ENCODE peak calls at places on chromosomes 16 and 17, in seven cellular contexts. One of them, this sample, is unnamed.

GRCh38 chr16:69935278-69935711 is 15.8 kb upstream of the CLEC18A start:
- DNase-seq in DMS53: no peak
- DNase-seq in amniotic stem cell: no peak
- DNase-seq in midbrain: no peak
- DNase-seq in foreskin fibroblast: no peak
- DNase-seq in fibroblast of the conjunctiva: no peak
- DNase-seq in stimulated activated CD8-positive, alpha-beta memory T cell treated with anti-CD3 and anti-CD28 coated beads, Interleukin-7, amount 100 ng/mL, for 48 hours: no peak
- DNase-seq in this sample: no peak

GRCh38 chr16:30054959-30055553 is 10.5 kb upstream of the ALDOA start:
- DNase-seq in DMS53: peak; percentile 49
- DNase-seq in amniotic stem cell: no peak
- DNase-seq in midbrain: no peak
- DNase-seq in foreskin fibroblast: peak; percentile 56
- DNase-seq in fibroblast of the conjunctiva: no peak
- DNase-seq in stimulated activated CD8-positive, alpha-beta memory T cell treated with anti-CD3 and anti-CD28 coated beads, Interleukin-7, amount 100 ng/mL, for 48 hours: no peak
- DNase-seq in this sample: no peak

GRCh38 chr16:71885261-71885650 is 1.3 kb upstream of the ZNF821 start:
- DNase-seq in DMS53: peak; percentile 3
- DNase-seq in amniotic stem cell: no peak
- DNase-seq in midbrain: no peak
- DNase-seq in foreskin fibroblast: peak; percentile 27
- DNase-seq in fibroblast of the conjunctiva: no peak
- DNase-seq in stimulated activated CD8-positive, alpha-beta memory T cell treated with anti-CD3 and anti-CD28 coated beads, Interleukin-7, amount 100 ng/mL, for 48 hours: no peak
- DNase-seq in this sample: no peak

GRCh38 chr16:15484662-15485061 is 50.3 kb downstream of the BMERB1 start:
- DNase-seq in DMS53: no peak
- DNase-seq in amniotic stem cell: no peak
- DNase-seq in midbrain: no peak
- DNase-seq in foreskin fibroblast: peak; percentile 88
- DNase-seq in fibroblast of the conjunctiva: no peak
- DNase-seq in stimulated activated CD8-positive, alpha-beta memory T cell treated with anti-CD3 and anti-CD28 coated beads, Interleukin-7, amount 100 ng/mL, for 48 hours: no peak
- DNase-seq in this sample: no peak

GRCh38 chr17:5584971-5585794 is 874 bp upstream of the NLRP1 start:
- DNase-seq in DMS53: no peak
- DNase-seq in amniotic stem cell: peak; percentile 75
- DNase-seq in midbrain: no peak
- DNase-seq in foreskin fibroblast: peak; percentile 91
- DNase-seq in fibroblast of the conjunctiva: no peak
- DNase-seq in stimulated activated CD8-positive, alpha-beta memory T cell treated with anti-CD3 and anti-CD28 coated beads, Interleukin-7, amount 100 ng/mL, for 48 hours: no peak
- DNase-seq in this sample: peak; percentile 39

GRCh38 chr17:61409301-61410099 is 9.9 kb downstream of the TBX2 start:
- DNase-seq in DMS53: peak; percentile 83
- DNase-seq in amniotic stem cell: no peak
- DNase-seq in midbrain: peak; percentile 40
- DNase-seq in foreskin fibroblast: peak; percentile 91
- DNase-seq in fibroblast of the conjunctiva: peak; percentile 40
- DNase-seq in stimulated activated CD8-positive, alpha-beta memory T cell treated with anti-CD3 and anti-CD28 coated beads, Interleukin-7, amount 100 ng/mL, for 48 hours: no peak
- DNase-seq in this sample: peak; percentile 53

GRCh38 chr17:82230627-82231311 is 1.9 kb downstream of the SLC16A3 start:
- DNase-seq in DMS53: peak; percentile 87
- DNase-seq in amniotic stem cell: peak; percentile 46
- DNase-seq in midbrain: peak; percentile 50
- DNase-seq in foreskin fibroblast: peak; percentile 97
- DNase-seq in fibroblast of the conjunctiva: peak; percentile 76
- DNase-seq in stimulated activated CD8-positive, alpha-beta memory T cell treated with anti-CD3 and anti-CD28 coated beads, Interleukin-7, amount 100 ng/mL, for 48 hours: peak; percentile 65
- DNase-seq in this sample: no peak

GRCh38 chr17:15498107-15498506 is 30.7 kb upstream of the CDRT4 start:
- DNase-seq in DMS53: peak; percentile 5
- DNase-seq in amniotic stem cell: no peak
- DNase-seq in midbrain: peak; percentile 25
- DNase-seq in foreskin fibroblast: peak; percentile 36
- DNase-seq in fibroblast of the conjunctiva: no peak
- DNase-seq in stimulated activated CD8-positive, alpha-beta memory T cell treated with anti-CD3 and anti-CD28 coated beads, Interleukin-7, amount 100 ng/mL, for 48 hours: no peak
- DNase-seq in this sample: no peak

GRCh38 chr17:61000911-61001310 is 323.3 kb downstream of the BCAS3 start:
- DNase-seq in DMS53: no peak
- DNase-seq in amniotic stem cell: peak; percentile 44
- DNase-seq in midbrain: no peak
- DNase-seq in foreskin fibroblast: peak; percentile 83
- DNase-seq in fibroblast of the conjunctiva: peak; percentile 40
- DNase-seq in stimulated activated CD8-positive, alpha-beta memory T cell treated with anti-CD3 and anti-CD28 coated beads, Interleukin-7, amount 100 ng/mL, for 48 hours: no peak
- DNase-seq in this sample: no peak

GRCh38 chr16:85757341-85757822 is 6.5 kb upstream of the C16orf74 start:
- DNase-seq in DMS53: no peak
- DNase-seq in amniotic stem cell: no peak
- DNase-seq in midbrain: no peak
- DNase-seq in foreskin fibroblast: peak; percentile 72
- DNase-seq in fibroblast of the conjunctiva: no peak
- DNase-seq in stimulated activated CD8-positive, alpha-beta memory T cell treated with anti-CD3 and anti-CD28 coated beads, Interleukin-7, amount 100 ng/mL, for 48 hours: no peak
- DNase-seq in this sample: no peak

This sample was measured in globus pallidus.